ENCODE peak calls at places on chromosomes 7 and 10, in nine cellular contexts. P is nephron progenitor cell, C is chondrocyte, G is colonic mucosa, O is testis, J is left ventricle myocardium inferior, Q is AG04450, F is foreskin fibroblast, X is fibroblast of pulmonary artery. N is an unnamed sample.

GRCh38 chr10:87618470-87619423 is 40.9 kb upstream of the PAPSS2 start:
- DNase-seq in P (no peak), C (no peak), G (peak; percentile 82), O (no peak), J (no peak), Q (no peak), F (no peak), X (peak; percentile 67), N (no peak)

GRCh38 chr7:143299840-143300239 is 11.7 kb downstream of the CASP2 start:
- DNase-seq in P (peak; percentile 33), C (no peak), G (peak; percentile 58), O (peak; percentile 53), J (no peak), Q (no peak), F (no peak), X (no peak), N (no peak)

GRCh38 chr7:151047979-151048763 is at the start of gene ASIC3:
- DNase-seq in P (no peak), C (no peak), G (no peak), O (no peak), J (no peak), Q (no peak), F (no peak), X (no peak), N (no peak)

GRCh38 chr10:114483575-114483974 is 79.3 kb upstream of the AFAP1L2 start:
- DNase-seq in P (no peak), C (no peak), G (no peak), O (peak; percentile 67), J (no peak), Q (no peak), F (no peak), X (no peak), N (no peak)

GRCh38 chr10:71058308-71058707 is 154.1 kb upstream of the UNC5B start:
- DNase-seq in P (no peak), C (no peak), G (no peak), O (no peak), J (no peak), Q (no peak), F (no peak), X (no peak), N (no peak)

GRCh38 chr7:91846436-91846835 is 34.1 kb downstream of the MTERF1 start:
- DNase-seq in P (no peak), C (no peak), G (no peak), O (no peak), J (no peak), Q (no peak), F (no peak), X (peak; percentile 11), N (peak; percentile 21)

GRCh38 chr7:150451833-150452431 is 1.5 kb downstream of the GIMAP8 start:
- DNase-seq in P (no peak), C (no peak), G (no peak), O (no peak), J (no peak), Q (no peak), F (no peak), X (no peak), N (no peak)

GRCh38 chr7:95491201-95491600 is 5.5 kb downstream of the ASB4 start:
- DNase-seq in P (no peak), C (no peak), G (no peak), O (no peak), J (no peak), Q (no peak), F (no peak), X (no peak), N (no peak)

GRCh38 chr7:54802841-54803240 is 43.8 kb upstream of the SEC61G start:
- DNase-seq in P (no peak), C (no peak), G (no peak), O (no peak), J (no peak), Q (no peak), F (peak; percentile 33), X (peak; percentile 46), N (no peak)

GRCh38 chr10:93235686-93236085 is 162.0 kb downstream of the CYP26A1 start:
- DNase-seq in P (no peak), C (no peak), G (no peak), O (no peak), J (no peak), Q (no peak), F (peak; percentile 58), X (peak; percentile 52), N (no peak)

GRCh38 chr10:48568131-48568530 is 36.7 kb downstream of the ARHGAP22 start:
- DNase-seq in P (no peak), C (no peak), G (no peak), O (no peak), J (no peak), Q (no peak), F (no peak), X (no peak), N (no peak)

GRCh38 chr7:145644426-145645154 is 472.0 kb upstream of the CNTNAP2 start:
- DNase-seq in P (no peak), C (no peak), G (no peak), O (no peak), J (no peak), Q (no peak), F (no peak), X (no peak), N (no peak)

GRCh38 chr10:89438525-89438924 is 24.2 kb downstream of the IFIT5 start:
- DNase-seq in P (no peak), C (no peak), G (no peak), O (no peak), J (no peak), Q (no peak), F (no peak), X (no peak), N (no peak)

GRCh38 chr10:52729259-52730104 is 43.1 kb downstream of the MBL2 start:
- DNase-seq in P (no peak), C (no peak), G (no peak), O (no peak), J (no peak), Q (no peak), F (peak; percentile 21), X (peak; percentile 62), N (no peak)

GRCh38 chr10:26157734-26158133 is 58.8 kb upstream of the GAD2 start:
- DNase-seq in P (no peak), C (no peak), G (no peak), O (no peak), J (no peak), Q (no peak), F (no peak), X (no peak), N (no peak)

GRCh38 chr7:132410385-132410784 is 165.9 kb downstream of the PLXNA4 start:
- DNase-seq in P (no peak), C (no peak), G (no peak), O (no peak), J (no peak), Q (no peak), F (peak; percentile 48), X (peak; percentile 49), N (no peak)

GRCh38 chr10:49552277-49552676 is 13.4 kb upstream of the ERCC6 start:
- DNase-seq in P (no peak), C (no peak), G (no peak), O (no peak), J (no peak), Q (no peak), F (peak; percentile 89), X (peak; percentile 93), N (peak; percentile 80)

GRCh38 chr7:16657656-16658279 is 11.8 kb downstream of the BZW2 start:
- DNase-seq in P (no peak), C (no peak), G (no peak), O (no peak), J (peak; percentile 48), Q (peak; percentile 85), F (peak; percentile 92), X (peak; percentile 90), N (no peak)

GRCh38 chr10:70778267-70778924 is 6.8 kb downstream of the TBATA start:
- DNase-seq in P (no peak), C (no peak), G (no peak), O (peak; percentile 12), J (no peak), Q (no peak), F (no peak), X (no peak), N (no peak)

GRCh38 chr7:47651355-47652317 is 69.7 kb upstream of the TNS3 start:
- DNase-seq in P (no peak), C (no peak), G (no peak), O (no peak), J (no peak), Q (peak; percentile 94), F (peak; percentile 72), X (peak; percentile 99), N (peak; percentile 98)

GRCh38 chr10:85080934-85081333 is 752.5 kb downstream of the CCSER2 start:
- DNase-seq in P (no peak), C (no peak), G (no peak), O (no peak), J (no peak), Q (no peak), F (no peak), X (no peak), N (no peak)
- TF ChIP-seq CTCF in P (no peak), C (peak; percentile 27), G (no peak), O (no peak), J (no peak), Q (no peak), F (no peak), X (no peak), N (no peak)

GRCh38 chr10:36888925-36889573 is 236.3 kb upstream of the ANKRD30A start:
- DNase-seq in P (peak; percentile 54), C (no peak), G (peak; percentile 35), O (peak; percentile 65), J (no peak), Q (no peak), F (no peak), X (peak; percentile 29), N (no peak)
- TF ChIP-seq CTCF in P (peak; percentile 50), C (peak; percentile 70), G (no peak), O (no peak), J (no peak), Q (no peak), F (no peak), X (peak; percentile 1), N (peak; percentile 20)

GRCh38 chr7:42247301-42247700 is 10.3 kb upstream of the GLI3 start:
- DNase-seq in P (no peak), C (no peak), G (no peak), O (no peak), J (no peak), Q (no peak), F (no peak), X (peak; percentile 76), N (no peak)
- TF ChIP-seq CTCF in P (no peak), C (peak; percentile 72), G (no peak), O (no peak), J (peak; percentile 11), Q (peak; percentile 32), F (peak; percentile 27), X (peak; percentile 38), N (peak; percentile 32)

DNA sequence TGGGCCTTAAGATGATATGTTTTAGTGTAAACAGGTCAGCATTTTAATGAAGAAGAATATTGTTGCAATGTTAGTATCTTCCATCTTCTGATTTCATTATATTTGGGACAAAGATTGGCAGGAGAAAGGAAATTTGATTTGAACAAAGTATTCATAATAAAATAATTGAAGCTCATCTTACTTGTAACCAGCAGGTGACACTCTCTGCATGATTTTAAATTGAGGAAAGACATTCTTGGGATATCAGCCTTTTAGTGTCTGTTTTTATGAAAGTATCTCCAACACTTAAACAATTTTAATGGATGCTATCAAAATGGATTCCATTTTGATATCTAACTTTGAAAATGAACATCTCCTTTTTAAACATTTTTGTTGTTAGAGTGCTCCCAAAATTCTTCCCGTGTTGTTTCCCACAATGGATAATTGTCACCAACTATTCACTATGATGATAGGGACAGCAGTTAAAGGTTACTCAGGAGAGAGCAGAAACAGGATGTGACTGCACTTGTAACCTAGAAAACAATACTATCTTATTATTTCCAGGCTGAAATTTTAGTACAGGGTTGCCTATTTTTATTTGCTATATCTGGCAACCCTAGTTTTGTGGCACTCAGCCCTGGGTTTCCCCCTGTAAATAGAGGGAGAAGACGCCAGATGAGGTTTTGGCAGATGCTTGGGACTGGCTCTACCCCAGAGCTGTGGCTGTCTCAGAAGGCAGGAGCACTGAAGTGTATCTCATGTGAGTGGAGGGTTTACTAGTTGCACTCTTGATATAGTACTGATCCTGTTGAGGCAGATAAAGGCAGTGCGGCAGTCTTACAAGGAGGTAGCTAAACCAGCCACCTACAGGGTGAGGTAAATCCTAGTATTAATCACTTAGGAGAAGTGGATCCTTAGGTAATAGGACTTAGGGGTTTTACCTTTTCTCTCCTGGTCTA is 31.0 kb upstream of the ABCB4 start:
- DNase-seq in P (no peak), C (no peak), G (no peak), O (no peak), J (no peak), Q (peak; percentile 15), F (peak; percentile 6), X (peak; percentile 36), N (peak; percentile 5)
- TF ChIP-seq CTCF in P (no peak), C (peak; percentile 80), G (peak; percentile 25), O (peak; percentile 22), J (peak; percentile 55), Q (peak; percentile 54), F (peak; percentile 19), X (peak; percentile 35), N (no peak)